ENCODE peak calls at places on chromosomes 2 and 18, in eight cellular contexts. N, V, U, C, Y, R, L and M are unnamed samples.

GRCh38 chr2:145682536-145683157 is 1162.7 kb upstream of the ZEB2 start:
- DNase-seq in N (no peak), V (no peak), U (peak), C (no peak), Y (no peak), R (no peak), L (no peak), M (no peak)

GRCh38 chr2:227627769-227628168 is 10.5 kb downstream of the SCYGR4 start:
- DNase-seq in N (no peak), V (no peak), U (no peak), C (no peak), Y (no peak), R (no peak), L (no peak), M (no peak)

GRCh38 chr18:5122270-5122669 is 74.8 kb downstream of the AKAIN1 start:
- DNase-seq in N (no peak), V (no peak), U (no peak), C (peak), Y (no peak), R (no peak), L (no peak), M (no peak)

GRCh38 chr2:209141142-209141541 is 282.7 kb upstream of the MAP2 start:
- DNase-seq in N (no peak), V (no peak), U (no peak), C (no peak), Y (no peak), R (no peak), L (no peak), M (no peak)

GRCh38 chr2:207225773-207226172 is 60.0 kb upstream of the KLF7 start:
- DNase-seq in N (no peak), V (no peak), U (no peak), C (no peak), Y (no peak), R (no peak), L (no peak), M (no peak)

GRCh38 chr18:63160172-63160995 is 159.2 kb downstream of the BCL2 start:
- DNase-seq in N (no peak), V (no peak), U (no peak), C (no peak), Y (peak), R (no peak), L (no peak), M (no peak)

GRCh38 chr2:42881732-42882131 is 89.3 kb upstream of the HAAO start:
- DNase-seq in N (no peak), V (no peak), U (no peak), C (no peak), Y (no peak), R (no peak), L (no peak), M (no peak)

GRCh38 chr18:2994603-2995432 is 18.1 kb downstream of the LPIN2 start:
- DNase-seq in N (no peak), V (peak), U (no peak), C (peak), Y (peak), R (peak), L (no peak), M (no peak)

GRCh38 chr18:26561769-26562168 is 13.4 kb upstream of the KCTD1 start:
- DNase-seq in N (no peak), V (no peak), U (no peak), C (no peak), Y (no peak), R (no peak), L (no peak), M (no peak)

GRCh38 chr2:145751634-145752033 is 1231.7 kb upstream of the ZEB2 start:
- DNase-seq in N (no peak), V (no peak), U (no peak), C (no peak), Y (no peak), R (peak), L (no peak), M (no peak)

GRCh38 chr2:237507478-237507877 is 20.4 kb downstream of the MLPH start:
- DNase-seq in N (no peak), V (no peak), U (no peak), C (no peak), Y (no peak), R (no peak), L (no peak), M (no peak)

DNA sequence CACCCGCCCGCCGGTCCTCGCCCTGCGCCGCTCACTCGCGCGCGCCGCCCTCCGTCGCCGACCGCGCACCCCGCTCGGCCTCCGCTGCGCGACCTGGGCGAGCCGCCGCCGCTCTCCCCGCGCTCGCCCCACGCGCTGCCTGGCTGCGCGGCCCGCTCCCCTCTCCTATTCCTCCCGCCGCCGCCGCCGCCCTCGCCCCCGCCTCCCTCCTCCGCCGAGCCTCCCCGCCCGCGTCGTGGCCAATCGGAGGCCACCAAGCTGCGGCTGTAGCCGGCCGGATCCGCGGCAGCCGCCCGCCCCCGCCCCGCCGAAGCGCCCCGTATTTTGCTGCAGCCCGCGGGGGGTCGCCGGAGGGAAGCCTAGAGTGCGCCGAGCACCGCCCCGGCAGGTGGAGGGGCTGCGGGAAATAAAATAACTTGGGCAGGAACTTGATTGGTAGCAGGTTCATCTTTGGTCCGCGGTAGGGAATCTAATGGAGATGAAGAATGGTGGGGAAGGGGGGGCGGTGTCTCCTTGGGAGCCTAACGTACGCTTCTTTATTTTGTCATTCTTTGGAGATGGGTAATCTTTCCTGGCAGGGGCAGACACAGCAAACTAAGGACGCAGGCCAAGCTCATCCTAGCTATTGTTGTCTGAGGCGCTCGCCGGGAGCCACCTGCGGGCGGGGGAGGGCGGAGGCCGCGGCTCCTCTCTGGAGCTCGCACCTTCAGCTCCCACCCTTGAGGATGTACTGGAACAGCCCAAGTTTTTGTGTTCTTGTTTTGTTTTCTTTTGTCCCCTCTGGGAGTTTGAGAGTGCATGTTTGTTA is 1.1 kb upstream of the CDH2 start:
- DNase-seq in N (peak), V (peak), U (peak), C (no peak), Y (no peak), R (peak), L (peak), M (peak)
- H3K27ac ChIP-seq in N (peak), V (peak), U (no peak), C (no peak), Y (no peak), R (no peak), L (no peak), M (peak)

GRCh38 chr2:174681099-174681982 is 82.9 kb downstream of the CHRNA1 start:
- DNase-seq in N (no peak), V (no peak), U (peak), C (no peak), Y (no peak), R (peak), L (no peak), M (peak)

GRCh38 chr2:174682578-174683391 is 81.5 kb downstream of the CHRNA1 start:
- DNase-seq in N (no peak), V (peak), U (peak), C (peak), Y (peak), R (peak), L (peak), M (peak)

GRCh38 chr2:174681983-174682577 is 82.2 kb downstream of the CHRNA1 start:
- DNase-seq in N (no peak), V (peak), U (peak), C (peak), Y (peak), R (peak), L (peak), M (peak)

GRCh38 chr2:174686430-174686829 is 77.8 kb downstream of the CHRNA1 start:
- DNase-seq in N (no peak), V (no peak), U (no peak), C (no peak), Y (no peak), R (no peak), L (no peak), M (no peak)

GRCh38 chr2:174683392-174683759 is 80.9 kb downstream of the CHRNA1 start:
- DNase-seq in N (no peak), V (no peak), U (peak), C (peak), Y (peak), R (no peak), L (no peak), M (no peak)
- H3K27ac ChIP-seq in N (peak), V (peak), U (no peak), C (peak), Y (no peak), R (no peak), L (peak), M (peak)

GRCh38 chr2:210541280-210541902 is 15.0 kb upstream of the CPS1 start:
- DNase-seq in N (no peak), V (no peak), U (no peak), C (no peak), Y (no peak), R (no peak), L (no peak), M (no peak)

GRCh38 chr2:210539035-210539434 is 17.4 kb upstream of the CPS1 start:
- DNase-seq in N (no peak), V (no peak), U (no peak), C (no peak), Y (no peak), R (no peak), L (no peak), M (no peak)

GRCh38 chr2:210544191-210544590 is 12.2 kb upstream of the CPS1 start:
- DNase-seq in N (no peak), V (no peak), U (no peak), C (no peak), Y (no peak), R (no peak), L (no peak), M (no peak)

GRCh38 chr2:210539578-210540416 is 16.6 kb upstream of the CPS1 start:
- DNase-seq in N (no peak), V (no peak), U (no peak), C (no peak), Y (no peak), R (no peak), L (no peak), M (no peak)

GRCh38 chr2:210540471-210541257 is 15.7 kb upstream of the CPS1 start:
- DNase-seq in N (no peak), V (no peak), U (no peak), C (no peak), Y (no peak), R (no peak), L (no peak), M (no peak)
- H3K27ac ChIP-seq in N (no peak), V (no peak), U (no peak), C (no peak), Y (no peak), R (no peak), L (no peak), M (peak)

DNA sequence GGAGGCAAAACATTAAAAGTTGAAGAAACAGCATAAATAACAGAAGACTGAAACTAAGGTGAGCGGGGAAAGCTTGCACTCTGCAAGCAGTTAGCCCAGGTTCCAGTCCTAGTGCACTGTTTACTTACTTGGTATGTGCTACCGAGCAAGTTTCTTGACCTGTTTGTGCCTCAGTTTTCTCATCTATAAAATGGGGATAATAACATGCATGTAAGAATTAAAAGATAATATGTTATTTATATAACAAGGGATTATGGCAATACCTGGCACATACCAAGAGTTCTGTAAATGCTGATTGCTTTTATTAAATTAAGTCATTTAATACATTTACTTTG is 37.1 kb upstream of the IKZF2 start:
- DNase-seq in N (no peak), V (no peak), U (no peak), C (no peak), Y (no peak), R (no peak), L (no peak), M (no peak)
- H3K27ac ChIP-seq in N (no peak), V (no peak), U (peak), C (no peak), Y (no peak), R (no peak), L (no peak), M (no peak)

GRCh38 chr2:174881678-174882077 is 117.4 kb upstream of the CHRNA1 start:
- DNase-seq in N (no peak), V (no peak), U (peak), C (no peak), Y (no peak), R (no peak), L (no peak), M (no peak)

GRCh38 chr2:174874081-174874480 is 109.8 kb upstream of the CHRNA1 start:
- DNase-seq in N (no peak), V (no peak), U (no peak), C (no peak), Y (no peak), R (no peak), L (no peak), M (no peak)

GRCh38 chr2:174873457-174873856 is 109.2 kb upstream of the CHRNA1 start:
- DNase-seq in N (no peak), V (no peak), U (peak), C (no peak), Y (no peak), R (no peak), L (no peak), M (no peak)

GRCh38 chr2:174878537-174879147 is 114.4 kb upstream of the CHRNA1 start:
- DNase-seq in N (no peak), V (no peak), U (peak), C (no peak), Y (no peak), R (peak), L (peak), M (no peak)

DNA sequence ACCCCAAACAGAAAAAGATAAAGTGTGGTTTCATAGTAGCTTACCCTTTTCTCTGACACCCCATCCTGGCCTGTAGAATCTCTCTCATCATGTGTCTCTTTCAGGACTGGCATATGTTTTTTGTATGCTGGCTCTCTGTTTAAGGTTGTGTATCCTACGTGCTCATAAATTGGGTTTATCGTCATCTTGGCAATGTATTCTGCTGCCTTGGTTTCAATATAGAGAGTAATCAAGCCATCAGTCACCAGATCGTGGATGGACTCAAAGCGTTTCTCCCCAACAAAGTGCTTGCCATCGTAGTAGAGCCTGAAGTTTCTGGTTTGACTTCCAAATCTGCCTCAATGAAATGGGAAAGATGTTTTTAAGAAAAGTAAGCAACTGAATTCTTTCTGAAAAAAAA is 113.5 kb upstream of the CHRNA1 start:
- DNase-seq in N (no peak), V (no peak), U (no peak), C (no peak), Y (no peak), R (no peak), L (no peak), M (no peak)
- H3K27ac ChIP-seq in N (no peak), V (no peak), U (peak), C (no peak), Y (no peak), R (no peak), L (no peak), M (no peak)